ENCODE peak calls at places on chromosomes 12 and 14, in four cellular contexts. H, X, R and W are unnamed samples.

GRCh38 chr12:92844147-92844763 is 84.8 kb downstream of the EEA1 start:
- DNase-seq in H (no peak), X (no peak), R (no peak), W (peak)

GRCh38 chr14:59282366-59282765 is 93.9 kb downstream of the DAAM1 start:
- DNase-seq in H (no peak), X (no peak), R (no peak), W (peak)

GRCh38 chr14:68682166-68683103 is 110.4 kb downstream of the ZFP36L1 start:
- DNase-seq in H (no peak), X (no peak), R (no peak), W (peak)

GRCh38 chr12:31773223-31773750 is 44.5 kb upstream of the AMN1 start:
- DNase-seq in H (no peak), X (no peak), R (peak), W (no peak)

GRCh38 chr14:43525647-43526046 is 981.4 kb downstream of the FSCB start:
- DNase-seq in H (no peak), X (no peak), R (no peak), W (no peak)

GRCh38 chr12:1591543-1591942 is 2.8 kb downstream of the FBXL14 start:
- DNase-seq in H (no peak), X (no peak), R (peak), W (peak)

GRCh38 chr12:112808176-112808575 is 16.6 kb downstream of the RPH3A start:
- DNase-seq in H (no peak), X (no peak), R (no peak), W (no peak)

GRCh38 chr12:83573676-83574075 is 887.0 kb downstream of the TMTC2 start:
- DNase-seq in H (no peak), X (no peak), R (peak), W (no peak)

GRCh38 chr12:49920241-49920914 is 16.7 kb upstream of the FAIM2 start:
- DNase-seq in H (no peak), X (peak), R (no peak), W (peak)

GRCh38 chr14:89123215-89123614 is 293.8 kb downstream of the FOXN3 start:
- DNase-seq in H (no peak), X (no peak), R (no peak), W (no peak)

GRCh38 chr14:89123851-89124250 is 293.2 kb downstream of the FOXN3 start:
- DNase-seq in H (no peak), X (no peak), R (no peak), W (no peak)

GRCh38 chr14:89125216-89125615 is 291.8 kb downstream of the FOXN3 start:
- DNase-seq in H (no peak), X (no peak), R (no peak), W (peak)

GRCh38 chr14:89126461-89126860 is 290.6 kb downstream of the FOXN3 start:
- DNase-seq in H (no peak), X (no peak), R (no peak), W (no peak)

GRCh38 chr14:89121961-89122675 is 294.9 kb downstream of the FOXN3 start:
- DNase-seq in H (no peak), X (peak), R (peak), W (no peak)
- H3K56ac ChIP-seq in H (no peak), X (no peak), R (no peak), W (no peak)

DNA sequence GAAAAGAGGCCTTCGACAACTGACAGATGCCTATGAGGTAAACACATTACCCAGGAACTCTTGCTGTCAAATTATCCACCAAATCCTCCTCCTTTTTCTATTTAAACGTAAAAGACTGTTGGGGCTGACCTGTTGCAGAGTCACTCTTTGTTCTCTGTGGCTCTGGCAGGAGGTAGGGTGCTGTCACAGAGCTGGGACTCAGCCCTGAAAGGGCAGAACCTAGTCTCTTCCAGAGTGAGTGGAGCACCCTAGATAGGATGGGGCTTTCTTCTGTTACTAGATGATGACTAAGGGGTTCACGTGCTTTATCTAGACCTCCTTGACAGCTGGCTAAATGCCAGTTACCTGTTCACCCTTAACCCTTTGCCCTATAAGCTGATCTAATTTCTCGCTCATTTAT is 25.7 kb downstream of the FNTB start:
- DNase-seq in H (no peak), X (no peak), R (no peak), W (no peak)
- H4K5ac ChIP-seq in H (no peak), X (no peak), R (no peak), W (no peak)

GRCh38 chr14:104859900-104860299 is 5.2 kb upstream of the CEP170B start:
- DNase-seq in H (no peak), X (no peak), R (no peak), W (no peak)
- H3K56ac ChIP-seq in H (no peak), X (no peak), R (no peak), W (no peak)

DNA sequence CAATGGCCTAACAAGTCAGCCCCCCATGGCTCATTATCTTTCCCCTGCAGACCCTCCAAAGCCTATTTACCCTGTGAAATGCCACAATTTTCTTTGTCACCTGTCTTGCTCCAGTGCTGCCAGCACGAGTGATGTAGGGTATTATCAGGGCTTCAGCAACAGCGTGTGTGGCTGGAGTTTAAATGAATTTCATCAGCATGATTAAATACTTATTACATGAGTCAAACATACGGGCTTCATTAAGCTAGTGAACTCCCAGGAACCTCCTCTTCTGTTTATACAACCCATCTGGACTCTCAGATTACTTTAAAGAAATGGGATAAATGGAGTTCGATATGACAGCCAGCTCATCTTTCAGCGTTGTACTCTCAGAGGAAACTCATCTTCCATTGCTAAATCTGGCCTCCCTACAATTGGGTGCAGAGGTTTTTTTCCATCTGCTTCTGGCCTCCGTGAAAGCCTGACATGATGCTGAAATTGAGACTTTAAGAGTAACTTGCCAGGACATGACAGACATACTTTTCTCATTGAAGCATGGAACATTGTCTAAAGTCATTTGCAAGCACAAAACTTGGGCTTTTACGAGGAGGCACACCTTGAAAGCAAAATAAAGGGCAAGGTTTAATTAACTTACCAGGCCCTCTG is 135.8 kb downstream of the TMEM30B start:
- DNase-seq in H (no peak), X (no peak), R (peak), W (peak)
- H4K5ac ChIP-seq in H (no peak), X (no peak), R (no peak), W (peak)

GRCh38 chr14:34688470-34689206 is 25.8 kb downstream of the CFL2 start:
- DNase-seq in H (no peak), X (no peak), R (no peak), W (no peak)

GRCh38 chr14:34682787-34683321 is 31.5 kb downstream of the CFL2 start:
- DNase-seq in H (no peak), X (no peak), R (no peak), W (no peak)

GRCh38 chr14:34680806-34681479 is 33.5 kb downstream of the CFL2 start:
- DNase-seq in H (no peak), X (no peak), R (no peak), W (no peak)

GRCh38 chr14:34685819-34686428 is 28.5 kb downstream of the CFL2 start:
- DNase-seq in H (no peak), X (no peak), R (peak), W (no peak)

DNA sequence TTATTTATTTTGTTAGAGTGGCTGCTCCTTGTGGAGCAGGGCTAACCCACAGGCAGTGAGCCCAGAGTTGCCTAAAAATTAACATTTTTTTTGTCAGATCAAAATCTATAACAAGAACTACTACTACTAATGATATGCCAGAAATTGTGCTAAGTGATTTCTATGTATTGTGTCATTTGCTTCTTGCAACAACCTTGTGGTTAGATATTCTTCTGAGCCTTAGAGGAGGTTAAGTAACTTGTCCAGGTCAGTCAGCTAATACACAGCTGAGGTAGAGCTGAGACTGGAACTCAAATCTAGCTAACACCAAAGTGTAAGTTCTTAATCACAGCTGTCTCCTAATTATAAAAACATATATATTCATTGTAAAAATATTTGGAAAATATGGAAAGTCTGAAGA is 29.8 kb downstream of the CFL2 start:
- DNase-seq in H (no peak), X (no peak), R (no peak), W (peak)
- H3K56ac ChIP-seq in H (no peak), X (no peak), R (no peak), W (no peak)

GRCh38 chr14:26595922-26596721 is 1.7 kb downstream of the NOVA1 start:
- DNase-seq in H (no peak), X (no peak), R (peak), W (no peak)

GRCh38 chr14:26596722-26597030 is 1.2 kb downstream of the NOVA1 start:
- DNase-seq in H (no peak), X (peak), R (no peak), W (peak)

GRCh38 chr14:26594148-26594547 is 3.7 kb downstream of the NOVA1 start:
- DNase-seq in H (no peak), X (no peak), R (no peak), W (no peak)

GRCh38 chr14:26594756-26595545 is 2.9 kb downstream of the NOVA1 start:
- DNase-seq in H (no peak), X (no peak), R (no peak), W (no peak)

GRCh38 chr14:26593377-26593776 is 4.5 kb downstream of the NOVA1 start:
- DNase-seq in H (no peak), X (no peak), R (no peak), W (no peak)
- H4K5ac ChIP-seq in H (no peak), X (no peak), R (no peak), W (no peak)

GRCh38 chr14:104518659-104519350 is 60.8 kb upstream of the C14orf180 start:
- DNase-seq in H (no peak), X (no peak), R (no peak), W (no peak)
- H3K56ac ChIP-seq in H (no peak), X (no peak), R (no peak), W (no peak)